ENCODE peak calls at places on chromosomes 12 and 14, in four cellular contexts. One of them, this sample, is unnamed.

GRCh38 chr14:54730156-54730961 is 163.4 kb downstream of the SAMD4A start:
- DNase-seq in coronary artery: no peak
- DNase-seq in right atrium auricular region: no peak
- DNase-seq in neural crest cell: no peak
- DNase-seq in this sample: no peak

GRCh38 chr14:70640938-70641547 is 673 bp upstream of the TTC9 start:
- DNase-seq in coronary artery: no peak
- DNase-seq in right atrium auricular region: no peak
- DNase-seq in neural crest cell: no peak
- DNase-seq in this sample: no peak

GRCh38 chr12:88144546-88145468 is 2.7 kb downstream of the TMTC3 start:
- DNase-seq in neural crest cell: no peak
- DNase-seq in coronary artery: no peak
- DNase-seq in right atrium auricular region: no peak
- DNase-seq in this sample: no peak

GRCh38 chr14:35866595-35867279 is 40.6 kb downstream of the BRMS1L start:
- DNase-seq in neural crest cell: no peak
- DNase-seq in coronary artery: no peak
- DNase-seq in right atrium auricular region: no peak
- DNase-seq in this sample: no peak

GRCh38 chr14:96479435-96480146 is 22.6 kb upstream of the PAPOLA start:
- DNase-seq in neural crest cell: no peak
- DNase-seq in right atrium auricular region: no peak
- DNase-seq in coronary artery: no peak
- DNase-seq in this sample: no peak

GRCh38 chr12:75991753-75992152 is 39.8 kb downstream of the PHLDA1 start:
- DNase-seq in coronary artery: no peak
- DNase-seq in right atrium auricular region: no peak
- DNase-seq in neural crest cell: no peak
- DNase-seq in this sample: no peak

GRCh38 chr14:61470261-61470953 is 149.0 kb downstream of the PRKCH start:
- DNase-seq in right atrium auricular region: no peak
- DNase-seq in coronary artery: no peak
- DNase-seq in neural crest cell: no peak
- DNase-seq in this sample: no peak

GRCh38 chr14:58907803-58908202 is 270.0 kb downstream of the DACT1 start:
- DNase-seq in right atrium auricular region: no peak
- DNase-seq in neural crest cell: no peak
- DNase-seq in coronary artery: no peak
- DNase-seq in this sample: no peak

GRCh38 chr12:115194448-115194847 is 510.5 kb upstream of the TBX3 start:
- DNase-seq in coronary artery: no peak
- DNase-seq in neural crest cell: no peak
- DNase-seq in right atrium auricular region: no peak
- DNase-seq in this sample: no peak

GRCh38 chr12:820336-820735 is 68.0 kb downstream of the WNK1 start:
- DNase-seq in neural crest cell: no peak
- DNase-seq in coronary artery: no peak
- DNase-seq in right atrium auricular region: no peak
- DNase-seq in this sample: no peak

GRCh38 chr12:66003951-66004350 is 126.6 kb downstream of the LLPH start:
- DNase-seq in neural crest cell: no peak
- DNase-seq in right atrium auricular region: no peak
- DNase-seq in coronary artery: no peak
- DNase-seq in this sample: no peak

GRCh38 chr14:76884394-76884793 is 58.2 kb downstream of the LRRC74A start:
- DNase-seq in neural crest cell: no peak
- DNase-seq in right atrium auricular region: no peak
- DNase-seq in coronary artery: no peak
- DNase-seq in this sample: no peak

GRCh38 chr12:26244503-26244902 is 49.1 kb downstream of the SSPN start:
- DNase-seq in right atrium auricular region: no peak
- DNase-seq in coronary artery: no peak
- DNase-seq in neural crest cell: no peak
- DNase-seq in this sample: no peak

GRCh38 chr14:68819260-68819691 is 26.4 kb upstream of the ZFP36L1 start:
- DNase-seq in coronary artery: no peak
- DNase-seq in neural crest cell: no peak
- DNase-seq in right atrium auricular region: peak
- DNase-seq in this sample: no peak

GRCh38 chr14:40447032-40447431 is 1014.8 kb upstream of the FBXO33 start:
- DNase-seq in right atrium auricular region: no peak
- DNase-seq in coronary artery: no peak
- DNase-seq in neural crest cell: no peak
- DNase-seq in this sample: no peak

GRCh38 chr12:124744659-124745467 is 118.8 kb downstream of the SCARB1 start:
- DNase-seq in right atrium auricular region: no peak
- DNase-seq in neural crest cell: no peak
- DNase-seq in coronary artery: no peak
- DNase-seq in this sample: no peak

GRCh38 chr12:6277982-6278438 is 32.5 kb upstream of the PLEKHG6 start:
- DNase-seq in neural crest cell: no peak
- DNase-seq in right atrium auricular region: no peak
- DNase-seq in coronary artery: no peak
- DNase-seq in this sample: no peak

GRCh38 chr12:115398311-115398781 is 714.4 kb upstream of the TBX3 start:
- DNase-seq in neural crest cell: no peak
- DNase-seq in coronary artery: no peak
- DNase-seq in right atrium auricular region: no peak
- DNase-seq in this sample: no peak

GRCh38 chr14:99270491-99271287 is 1.3 kb downstream of the BCL11B start:
- DNase-seq in right atrium auricular region: no peak
- DNase-seq in neural crest cell: peak
- DNase-seq in coronary artery: no peak
- DNase-seq in this sample: peak

GRCh38 chr12:34295366-34296142 is 273.3 kb downstream of the ALG10 start:
- DNase-seq in right atrium auricular region: no peak
- DNase-seq in coronary artery: no peak
- DNase-seq in neural crest cell: no peak
- DNase-seq in this sample: peak

GRCh38 chr12:103401421-103401820 is 94.3 kb downstream of the C12orf42 start:
- DNase-seq in right atrium auricular region: no peak
- DNase-seq in coronary artery: no peak
- DNase-seq in neural crest cell: no peak
- DNase-seq in this sample: no peak

GRCh38 chr14:24780278-24780677 is 146.3 kb upstream of the GZMB start:
- DNase-seq in coronary artery: no peak
- DNase-seq in neural crest cell: no peak
- DNase-seq in right atrium auricular region: no peak
- DNase-seq in this sample: no peak

GRCh38 chr14:105927094-105927475 is 400.7 kb downstream of the TMEM121 start:
- DNase-seq in coronary artery: no peak
- DNase-seq in right atrium auricular region: no peak
- DNase-seq in neural crest cell: no peak
- DNase-seq in this sample: no peak

GRCh38 chr12:75289678-75290200 is 40.4 kb downstream of the CAPS2 start:
- DNase-seq in coronary artery: no peak
- DNase-seq in right atrium auricular region: no peak
- DNase-seq in neural crest cell: no peak
- DNase-seq in this sample: no peak

GRCh38 chr14:83172363-83172762 is 1638.7 kb upstream of the SEL1L start:
- DNase-seq in coronary artery: no peak
- DNase-seq in neural crest cell: no peak
- DNase-seq in right atrium auricular region: no peak
- DNase-seq in this sample: no peak

GRCh38 chr12:40310201-40310600 is 85.4 kb downstream of the LRRK2 start:
- DNase-seq in right atrium auricular region: no peak
- DNase-seq in coronary artery: no peak
- DNase-seq in neural crest cell: no peak
- DNase-seq in this sample: no peak

GRCh38 chr12:43069768-43070221 is 480.2 kb upstream of the PRICKLE1 start:
- DNase-seq in coronary artery: no peak
- DNase-seq in right atrium auricular region: peak
- DNase-seq in neural crest cell: no peak
- DNase-seq in this sample: no peak

GRCh38 chr14:52314521-52315354 is 626 bp downstream of the PTGER2 start:
- DNase-seq in coronary artery: no peak
- DNase-seq in right atrium auricular region: no peak
- DNase-seq in neural crest cell: peak
- DNase-seq in this sample: no peak

GRCh38 chr12:98594050-98594853 is 766 bp downstream of the SLC25A3 start:
- DNase-seq in coronary artery: peak
- DNase-seq in right atrium auricular region: peak
- DNase-seq in neural crest cell: no peak
- DNase-seq in this sample: peak

GRCh38 chr14:21940887-21941855 is 267.6 kb upstream of the OR4E1 start:
- DNase-seq in right atrium auricular region: no peak
- DNase-seq in neural crest cell: peak
- DNase-seq in coronary artery: no peak
- DNase-seq in this sample: no peak

GRCh38 chr12:14960548-14961465 is 594 bp downstream of the ARHGDIB start:
- DNase-seq in right atrium auricular region: no peak
- DNase-seq in neural crest cell: no peak
- DNase-seq in coronary artery: no peak
- DNase-seq in this sample: no peak

GRCh38 chr12:130747867-130748740 is 32.0 kb upstream of the RIMBP2 start:
- DNase-seq in neural crest cell: peak
- DNase-seq in coronary artery: no peak
- DNase-seq in right atrium auricular region: peak
- DNase-seq in this sample: peak

GRCh38 chr14:39890026-39890425 is 457.8 kb upstream of the FBXO33 start:
- DNase-seq in neural crest cell: no peak
- DNase-seq in right atrium auricular region: no peak
- DNase-seq in coronary artery: no peak
- DNase-seq in this sample: no peak

GRCh38 chr12:53052419-53053222 is 2.8 kb downstream of the TNS2 start:
- DNase-seq in neural crest cell: no peak
- DNase-seq in coronary artery: peak
- DNase-seq in right atrium auricular region: peak
- DNase-seq in this sample: no peak

GRCh38 chr12:26691234-26691970 is 141.6 kb downstream of the ITPR2 start:
- DNase-seq in right atrium auricular region: no peak
- DNase-seq in coronary artery: no peak
- DNase-seq in neural crest cell: no peak
- DNase-seq in this sample: no peak

GRCh38 chr12:26058308-26058707 is 66.5 kb downstream of the BHLHE41 start:
- DNase-seq in right atrium auricular region: no peak
- DNase-seq in coronary artery: no peak
- DNase-seq in neural crest cell: no peak
- DNase-seq in this sample: no peak

GRCh38 chr12:90321369-90321768 is 612.7 kb upstream of the ATP2B1 start:
- DNase-seq in neural crest cell: no peak
- DNase-seq in coronary artery: no peak
- DNase-seq in right atrium auricular region: no peak
- DNase-seq in this sample: no peak

GRCh38 chr12:109880938-109881337 is 597 bp upstream of the GLTP start:
- DNase-seq in neural crest cell: no peak
- DNase-seq in coronary artery: no peak
- DNase-seq in right atrium auricular region: no peak
- DNase-seq in this sample: no peak

GRCh38 chr14:94370524-94370910 is 17.9 kb downstream of the SERPINA1 start:
- DNase-seq in neural crest cell: no peak
- DNase-seq in right atrium auricular region: no peak
- DNase-seq in coronary artery: peak
- DNase-seq in this sample: no peak

GRCh38 chr12:27732281-27732680 is 21.6 kb downstream of the MRPS35 start:
- DNase-seq in coronary artery: no peak
- DNase-seq in neural crest cell: no peak
- DNase-seq in right atrium auricular region: no peak
- DNase-seq in this sample: no peak
- TF ChIP-seq CTCF in coronary artery: no peak
- TF ChIP-seq CTCF in neural crest cell: peak
- TF ChIP-seq CTCF in right atrium auricular region: no peak
- TF ChIP-seq CTCF in this sample: no peak

GRCh38 chr12:3200779-3201738 is 123.9 kb downstream of the TSPAN9 start:
- DNase-seq in right atrium auricular region: no peak
- DNase-seq in neural crest cell: no peak
- DNase-seq in coronary artery: no peak
- DNase-seq in this sample: no peak

GRCh38 chr12:3199551-3200031 is 122.4 kb downstream of the TSPAN9 start:
- DNase-seq in coronary artery: no peak
- DNase-seq in neural crest cell: peak
- DNase-seq in right atrium auricular region: no peak
- DNase-seq in this sample: peak

GRCh38 chr12:3201741-3202500 is 124.7 kb downstream of the TSPAN9 start:
- DNase-seq in neural crest cell: no peak
- DNase-seq in right atrium auricular region: no peak
- DNase-seq in coronary artery: no peak
- DNase-seq in this sample: no peak

GRCh38 chr12:3202734-3203446 is 125.7 kb downstream of the TSPAN9 start:
- DNase-seq in neural crest cell: peak
- DNase-seq in coronary artery: no peak
- DNase-seq in right atrium auricular region: peak
- DNase-seq in this sample: no peak

GRCh38 chr12:3200032-3200617 is 122.9 kb downstream of the TSPAN9 start:
- DNase-seq in coronary artery: no peak
- DNase-seq in neural crest cell: peak
- DNase-seq in right atrium auricular region: no peak
- DNase-seq in this sample: peak
- TF ChIP-seq CTCF in coronary artery: no peak
- TF ChIP-seq CTCF in neural crest cell: no peak
- TF ChIP-seq CTCF in right atrium auricular region: no peak
- TF ChIP-seq CTCF in this sample: no peak

GRCh38 chr12:4958697-4959375 is 49.1 kb downstream of the KCNA1 start:
- DNase-seq in coronary artery: no peak
- DNase-seq in right atrium auricular region: no peak
- DNase-seq in neural crest cell: no peak
- DNase-seq in this sample: no peak
- TF ChIP-seq CTCF in coronary artery: no peak
- TF ChIP-seq CTCF in right atrium auricular region: no peak
- TF ChIP-seq CTCF in neural crest cell: no peak
- TF ChIP-seq CTCF in this sample: no peak

GRCh38 chr12:83827860-83828259 is 1084.7 kb downstream of the SLC6A15 start:
- DNase-seq in coronary artery: no peak
- DNase-seq in right atrium auricular region: no peak
- DNase-seq in neural crest cell: no peak
- DNase-seq in this sample: no peak
- TF ChIP-seq CTCF in coronary artery: no peak
- TF ChIP-seq CTCF in right atrium auricular region: no peak
- TF ChIP-seq CTCF in neural crest cell: peak
- TF ChIP-seq CTCF in this sample: no peak

This sample was measured in mesothelial cell of epicardium.